ENCODE peak calls at places on chromosomes 3 and 15, in seven cellular contexts. One of them, this sample, is unnamed. For H3K4me1 and H3K27me3, the result is how much of the 10 kb centered on the place peaks cover.

GRCh38 chr3:55720614-55721013 is 233.5 kb upstream of the WNT5A start:
- DNase-seq in CD8-positive, alpha-beta memory T cell: no peak
- DNase-seq in H1: no peak
- DNase-seq in thoracic aorta: no peak
- DNase-seq in Panc1: no peak
- DNase-seq in Peyer's patch: no peak
- DNase-seq in IMR-90: peak
- DNase-seq in this sample: no peak

GRCh38 chr3:57596495-57597239 is 477 bp downstream of the ARF4 start:
- DNase-seq in CD8-positive, alpha-beta memory T cell: peak
- DNase-seq in H1: peak
- DNase-seq in thoracic aorta: peak
- DNase-seq in Panc1: no peak
- DNase-seq in Peyer's patch: peak
- DNase-seq in IMR-90: peak
- DNase-seq in this sample: peak

GRCh38 chr15:73755481-73755880 is 2.3 kb upstream of the INSYN1 start:
- DNase-seq in CD8-positive, alpha-beta memory T cell: no peak
- DNase-seq in H1: no peak
- DNase-seq in thoracic aorta: no peak
- DNase-seq in Panc1: no peak
- DNase-seq in Peyer's patch: no peak
- DNase-seq in IMR-90: no peak
- DNase-seq in this sample: no peak

GRCh38 chr15:31078461-31078860 is 23.1 kb downstream of the TRPM1 start:
- DNase-seq in CD8-positive, alpha-beta memory T cell: no peak
- DNase-seq in H1: no peak
- DNase-seq in thoracic aorta: no peak
- DNase-seq in Panc1: no peak
- DNase-seq in Peyer's patch: no peak
- DNase-seq in IMR-90: no peak
- DNase-seq in this sample: peak

GRCh38 chr3:15875016-15875689 is 77.4 kb upstream of the ANKRD28 start:
- DNase-seq in CD8-positive, alpha-beta memory T cell: no peak
- DNase-seq in H1: no peak
- DNase-seq in thoracic aorta: no peak
- DNase-seq in Panc1: no peak
- DNase-seq in Peyer's patch: no peak
- DNase-seq in IMR-90: peak
- DNase-seq in this sample: no peak

GRCh38 chr3:30544811-30545210 is 61.6 kb upstream of the TGFBR2 start:
- DNase-seq in CD8-positive, alpha-beta memory T cell: no peak
- DNase-seq in H1: no peak
- DNase-seq in thoracic aorta: no peak
- DNase-seq in Panc1: peak
- DNase-seq in Peyer's patch: no peak
- DNase-seq in IMR-90: peak
- DNase-seq in this sample: no peak

GRCh38 chr15:38391186-38391585 is 62.7 kb upstream of the FAM98B start:
- DNase-seq in CD8-positive, alpha-beta memory T cell: no peak
- DNase-seq in H1: no peak
- DNase-seq in thoracic aorta: no peak
- DNase-seq in Panc1: no peak
- DNase-seq in Peyer's patch: no peak
- DNase-seq in IMR-90: peak
- DNase-seq in this sample: no peak

GRCh38 chr3:151315846-151316245 is 774 bp downstream of the GPR87 start:
- DNase-seq in CD8-positive, alpha-beta memory T cell: no peak
- DNase-seq in H1: no peak
- DNase-seq in thoracic aorta: no peak
- DNase-seq in Panc1: no peak
- DNase-seq in Peyer's patch: no peak
- DNase-seq in IMR-90: no peak
- DNase-seq in this sample: no peak

GRCh38 chr15:55344206-55344605 is 25.2 kb downstream of the PIGB start:
- DNase-seq in CD8-positive, alpha-beta memory T cell: no peak
- DNase-seq in H1: no peak
- DNase-seq in thoracic aorta: no peak
- DNase-seq in Panc1: no peak
- DNase-seq in Peyer's patch: no peak
- DNase-seq in IMR-90: no peak
- DNase-seq in this sample: peak

GRCh38 chr3:18559323-18559972 is 134.3 kb upstream of the SATB1 start:
- DNase-seq in CD8-positive, alpha-beta memory T cell: peak
- DNase-seq in H1: peak
- DNase-seq in thoracic aorta: no peak
- DNase-seq in Panc1: peak
- DNase-seq in Peyer's patch: peak
- DNase-seq in IMR-90: no peak
- DNase-seq in this sample: peak

GRCh38 chr15:44584162-44584749 is 47.3 kb downstream of the EIF3J start:
- DNase-seq in CD8-positive, alpha-beta memory T cell: peak
- DNase-seq in H1: peak
- DNase-seq in thoracic aorta: no peak
- DNase-seq in Panc1: peak
- DNase-seq in Peyer's patch: peak
- DNase-seq in IMR-90: no peak
- DNase-seq in this sample: peak

GRCh38 chr15:22961661-22962221 is 18.4 kb downstream of the CYFIP1 start:
- DNase-seq in CD8-positive, alpha-beta memory T cell: no peak
- DNase-seq in H1: no peak
- DNase-seq in thoracic aorta: no peak
- DNase-seq in Panc1: no peak
- DNase-seq in Peyer's patch: peak
- DNase-seq in IMR-90: peak
- DNase-seq in this sample: no peak

GRCh38 chr3:172522871-172523818 is at the start of gene TNFSF10:
- DNase-seq in CD8-positive, alpha-beta memory T cell: peak
- DNase-seq in H1: no peak
- DNase-seq in thoracic aorta: no peak
- DNase-seq in Panc1: no peak
- DNase-seq in Peyer's patch: peak
- DNase-seq in IMR-90: peak
- DNase-seq in this sample: peak

GRCh38 chr3:70064194-70064787 is 64.8 kb downstream of the SAMMSON start:
- DNase-seq in CD8-positive, alpha-beta memory T cell: no peak
- DNase-seq in H1: no peak
- DNase-seq in thoracic aorta: no peak
- DNase-seq in Panc1: peak
- DNase-seq in Peyer's patch: peak
- DNase-seq in IMR-90: peak
- DNase-seq in this sample: no peak

GRCh38 chr3:160756907-160757623 is 1.0 kb downstream of the PPM1L start:
- DNase-seq in CD8-positive, alpha-beta memory T cell: peak
- DNase-seq in H1: no peak
- DNase-seq in thoracic aorta: no peak
- DNase-seq in Panc1: no peak
- DNase-seq in Peyer's patch: peak
- DNase-seq in IMR-90: no peak
- DNase-seq in this sample: peak

GRCh38 chr15:41258706-41259471 is 27.8 kb downstream of the CHP1 start:
- DNase-seq in CD8-positive, alpha-beta memory T cell: no peak
- DNase-seq in H1: no peak
- DNase-seq in thoracic aorta: no peak
- DNase-seq in Panc1: no peak
- DNase-seq in Peyer's patch: peak
- DNase-seq in IMR-90: peak
- DNase-seq in this sample: no peak

GRCh38 chr3:124277516-124277890 is 285.6 kb upstream of the ROPN1 start:
- DNase-seq in CD8-positive, alpha-beta memory T cell: no peak
- DNase-seq in H1: no peak
- DNase-seq in thoracic aorta: no peak
- DNase-seq in Panc1: no peak
- DNase-seq in Peyer's patch: no peak
- DNase-seq in IMR-90: peak
- DNase-seq in this sample: no peak

GRCh38 chr3:148030975-148031374 is 621.8 kb downstream of the ZIC1 start:
- DNase-seq in CD8-positive, alpha-beta memory T cell: no peak
- DNase-seq in H1: no peak
- DNase-seq in thoracic aorta: no peak
- DNase-seq in Panc1: no peak
- DNase-seq in Peyer's patch: no peak
- DNase-seq in IMR-90: no peak
- DNase-seq in this sample: no peak

GRCh38 chr3:49387721-49388120 is 24.1 kb downstream of the RHOA start:
- DNase-seq in CD8-positive, alpha-beta memory T cell: no peak
- DNase-seq in H1: no peak
- DNase-seq in thoracic aorta: no peak
- DNase-seq in Panc1: peak
- DNase-seq in Peyer's patch: no peak
- DNase-seq in IMR-90: peak
- DNase-seq in this sample: no peak

GRCh38 chr3:49385617-49386016 is 26.2 kb downstream of the RHOA start:
- DNase-seq in CD8-positive, alpha-beta memory T cell: no peak
- DNase-seq in H1: no peak
- DNase-seq in thoracic aorta: no peak
- DNase-seq in Panc1: no peak
- DNase-seq in Peyer's patch: no peak
- DNase-seq in IMR-90: no peak
- DNase-seq in this sample: no peak

GRCh38 chr3:49386056-49386756 is 25.6 kb downstream of the RHOA start:
- DNase-seq in CD8-positive, alpha-beta memory T cell: no peak
- DNase-seq in H1: no peak
- DNase-seq in thoracic aorta: no peak
- DNase-seq in Panc1: no peak
- DNase-seq in Peyer's patch: no peak
- DNase-seq in IMR-90: no peak
- DNase-seq in this sample: no peak

GRCh38 chr3:49388416-49388815 is 23.4 kb downstream of the RHOA start:
- DNase-seq in CD8-positive, alpha-beta memory T cell: no peak
- DNase-seq in H1: no peak
- DNase-seq in thoracic aorta: no peak
- DNase-seq in Panc1: no peak
- DNase-seq in Peyer's patch: no peak
- DNase-seq in IMR-90: no peak
- DNase-seq in this sample: no peak

GRCh38 chr3:49389297-49389696 is 22.5 kb downstream of the RHOA start:
- DNase-seq in CD8-positive, alpha-beta memory T cell: no peak
- DNase-seq in H1: no peak
- DNase-seq in thoracic aorta: no peak
- DNase-seq in Panc1: no peak
- DNase-seq in Peyer's patch: no peak
- DNase-seq in IMR-90: no peak
- DNase-seq in this sample: no peak
- H3K4me1 ChIP-seq in CD8-positive, alpha-beta memory T cell: under half
- H3K4me1 ChIP-seq in H1: under half
- H3K4me1 ChIP-seq in thoracic aorta: under half
- H3K4me1 ChIP-seq in Panc1: under half
- H3K4me1 ChIP-seq in Peyer's patch: under half
- H3K4me1 ChIP-seq in IMR-90: under half
- H3K4me1 ChIP-seq in this sample: under half

GRCh38 chr15:89372069-89373033 is 37.7 kb upstream of the POLG start:
- DNase-seq in CD8-positive, alpha-beta memory T cell: no peak
- DNase-seq in H1: no peak
- DNase-seq in thoracic aorta: no peak
- DNase-seq in Panc1: no peak
- DNase-seq in Peyer's patch: no peak
- DNase-seq in IMR-90: no peak
- DNase-seq in this sample: no peak
- H3K27me3 ChIP-seq in CD8-positive, alpha-beta memory T cell: half or more
- H3K27me3 ChIP-seq in H1: half or more
- H3K27me3 ChIP-seq in thoracic aorta: under half
- H3K27me3 ChIP-seq in Panc1: under half
- H3K27me3 ChIP-seq in Peyer's patch: half or more
- H3K27me3 ChIP-seq in IMR-90: half or more
- H3K27me3 ChIP-seq in this sample: half or more

GRCh38 chr3:28042707-28043106 is 198.7 kb upstream of the CMC1 start:
- DNase-seq in CD8-positive, alpha-beta memory T cell: no peak
- DNase-seq in H1: no peak
- DNase-seq in thoracic aorta: no peak
- DNase-seq in Panc1: no peak
- DNase-seq in Peyer's patch: no peak
- DNase-seq in IMR-90: no peak
- DNase-seq in this sample: no peak
- H3K4me3 ChIP-seq in CD8-positive, alpha-beta memory T cell: no peak
- H3K4me3 ChIP-seq in H1: no peak
- H3K4me3 ChIP-seq in thoracic aorta: no peak
- H3K4me3 ChIP-seq in Panc1: no peak
- H3K4me3 ChIP-seq in Peyer's patch: no peak
- H3K4me3 ChIP-seq in IMR-90: no peak
- H3K4me3 ChIP-seq in this sample: no peak

GRCh38 chr15:88390502-88390901 is 76.7 kb downstream of the MRPL46 start:
- DNase-seq in CD8-positive, alpha-beta memory T cell: no peak
- DNase-seq in H1: no peak
- DNase-seq in thoracic aorta: no peak
- DNase-seq in Panc1: no peak
- DNase-seq in Peyer's patch: no peak
- DNase-seq in IMR-90: no peak
- DNase-seq in this sample: no peak
- H3K4me1 ChIP-seq in CD8-positive, alpha-beta memory T cell: under half
- H3K4me1 ChIP-seq in H1: under half
- H3K4me1 ChIP-seq in thoracic aorta: under half
- H3K4me1 ChIP-seq in Panc1: under half
- H3K4me1 ChIP-seq in Peyer's patch: under half
- H3K4me1 ChIP-seq in IMR-90: under half
- H3K4me1 ChIP-seq in this sample: under half

GRCh38 chr15:89426500-89426899 is 69.9 kb downstream of the RHCG start:
- DNase-seq in CD8-positive, alpha-beta memory T cell: no peak
- DNase-seq in H1: no peak
- DNase-seq in thoracic aorta: no peak
- DNase-seq in Panc1: no peak
- DNase-seq in Peyer's patch: no peak
- DNase-seq in IMR-90: no peak
- DNase-seq in this sample: no peak
- H3K27me3 ChIP-seq in CD8-positive, alpha-beta memory T cell: under half
- H3K27me3 ChIP-seq in H1: under half
- H3K27me3 ChIP-seq in thoracic aorta: under half
- H3K27me3 ChIP-seq in Panc1: under half
- H3K27me3 ChIP-seq in Peyer's patch: under half
- H3K27me3 ChIP-seq in IMR-90: under half
- H3K27me3 ChIP-seq in this sample: half or more

GRCh38 chr15:64596701-64597468 is 136.5 kb downstream of the ZNF609 start:
- DNase-seq in CD8-positive, alpha-beta memory T cell: peak
- DNase-seq in H1: no peak
- DNase-seq in thoracic aorta: no peak
- DNase-seq in Panc1: no peak
- DNase-seq in Peyer's patch: no peak
- DNase-seq in IMR-90: peak
- DNase-seq in this sample: peak
- H3K4me3 ChIP-seq in CD8-positive, alpha-beta memory T cell: peak
- H3K4me3 ChIP-seq in H1: no peak
- H3K4me3 ChIP-seq in thoracic aorta: peak
- H3K4me3 ChIP-seq in Panc1: no peak
- H3K4me3 ChIP-seq in Peyer's patch: no peak
- H3K4me3 ChIP-seq in IMR-90: no peak
- H3K4me3 ChIP-seq in this sample: no peak

DNA sequence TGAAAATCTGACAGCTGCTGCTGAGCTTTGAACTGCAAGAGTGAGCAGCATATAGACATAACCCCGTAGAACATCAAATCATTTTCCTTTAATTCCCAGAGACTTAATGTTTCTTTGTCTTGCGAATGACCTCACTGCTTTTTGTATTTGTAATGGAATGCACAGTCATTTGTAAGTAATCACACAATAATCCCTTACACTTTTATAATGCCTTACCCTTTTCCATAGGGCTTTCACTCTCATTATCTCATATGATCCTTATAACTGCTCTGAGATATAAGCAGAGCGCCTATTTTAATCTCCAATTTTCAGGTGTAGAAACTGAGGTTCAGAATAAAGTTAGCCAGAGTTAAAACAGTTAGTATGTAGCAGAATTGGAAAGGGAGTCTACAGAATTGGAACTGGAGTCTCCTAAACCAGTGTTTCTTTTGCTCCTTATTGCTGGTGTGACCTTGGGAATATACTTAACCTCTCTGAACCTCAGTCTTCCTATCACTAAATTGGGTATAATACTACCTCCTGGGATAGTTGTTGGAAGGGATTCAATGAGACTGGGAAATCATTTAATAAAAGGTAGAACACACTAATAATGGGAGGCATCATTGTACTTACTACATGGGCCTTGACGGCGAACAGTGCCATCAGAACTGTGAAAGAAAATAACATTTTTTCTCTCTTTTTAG is 54.9 kb downstream of the LPP start:
- DNase-seq in CD8-positive, alpha-beta memory T cell: no peak
- DNase-seq in H1: no peak
- DNase-seq in thoracic aorta: no peak
- DNase-seq in Panc1: no peak
- DNase-seq in Peyer's patch: no peak
- DNase-seq in IMR-90: peak
- DNase-seq in this sample: no peak
- H3K4me1 ChIP-seq in CD8-positive, alpha-beta memory T cell: under half
- H3K4me1 ChIP-seq in H1: under half
- H3K4me1 ChIP-seq in thoracic aorta: under half
- H3K4me1 ChIP-seq in Panc1: under half
- H3K4me1 ChIP-seq in Peyer's patch: under half
- H3K4me1 ChIP-seq in IMR-90: under half
- H3K4me1 ChIP-seq in this sample: under half

This sample was measured in endodermal cell.